ENCODE peak calls at places on chromosomes 16 and 17, in ten cellular contexts. One of them, this sample, is unnamed.

GRCh38 chr17:10018461-10018891 is 113.4 kb upstream of the RCVRN start:
- DNase-seq in heart left ventricle: no peak
- DNase-seq in adrenal gland: no peak
- DNase-seq in prostate gland: no peak
- DNase-seq in right lobe of liver: no peak
- DNase-seq in esophagus squamous epithelium: no peak
- DNase-seq in stomach: no peak
- DNase-seq in uterus: no peak
- DNase-seq in sigmoid colon: no peak
- DNase-seq in IMR-90: no peak
- DNase-seq in this sample: no peak

GRCh38 chr16:2884041-2884451 is 1.0 kb downstream of the FLYWCH2 start:
- DNase-seq in uterus: no peak
- DNase-seq in heart left ventricle: no peak
- DNase-seq in right lobe of liver: no peak
- DNase-seq in stomach: no peak
- DNase-seq in sigmoid colon: no peak
- DNase-seq in esophagus squamous epithelium: no peak
- DNase-seq in IMR-90: no peak
- DNase-seq in prostate gland: no peak
- DNase-seq in adrenal gland: no peak
- DNase-seq in this sample: no peak

GRCh38 chr17:1322014-1322428 is 42.6 kb downstream of the TRARG1 start:
- DNase-seq in adrenal gland: no peak
- DNase-seq in prostate gland: no peak
- DNase-seq in esophagus squamous epithelium: no peak
- DNase-seq in sigmoid colon: no peak
- DNase-seq in heart left ventricle: no peak
- DNase-seq in IMR-90: no peak
- DNase-seq in right lobe of liver: no peak
- DNase-seq in uterus: no peak
- DNase-seq in stomach: no peak
- DNase-seq in this sample: no peak

GRCh38 chr17:59837362-59838195 is 55.2 kb downstream of the TUBD1 start:
- DNase-seq in esophagus squamous epithelium: peak; percentile 53
- DNase-seq in IMR-90: peak; percentile 100
- DNase-seq in right lobe of liver: no peak
- DNase-seq in stomach: peak; percentile 86
- DNase-seq in sigmoid colon: peak; percentile 89
- DNase-seq in prostate gland: peak; percentile 92
- DNase-seq in uterus: peak; percentile 60
- DNase-seq in heart left ventricle: no peak
- DNase-seq in adrenal gland: peak; percentile 92
- DNase-seq in this sample: peak; percentile 88

GRCh38 chr17:45413498-45413923 is 19.2 kb downstream of the ARHGAP27 start:
- DNase-seq in adrenal gland: peak; percentile 56
- DNase-seq in heart left ventricle: peak; percentile 77
- DNase-seq in stomach: peak; percentile 67
- DNase-seq in esophagus squamous epithelium: no peak
- DNase-seq in IMR-90: no peak
- DNase-seq in prostate gland: no peak
- DNase-seq in uterus: no peak
- DNase-seq in right lobe of liver: peak; percentile 73
- DNase-seq in sigmoid colon: peak; percentile 79
- DNase-seq in this sample: peak; percentile 18

GRCh38 chr17:28985950-28986713 is 19.7 kb downstream of the SEZ6 start:
- DNase-seq in heart left ventricle: no peak
- DNase-seq in right lobe of liver: no peak
- DNase-seq in prostate gland: no peak
- DNase-seq in sigmoid colon: no peak
- DNase-seq in stomach: no peak
- DNase-seq in adrenal gland: no peak
- DNase-seq in esophagus squamous epithelium: no peak
- DNase-seq in IMR-90: no peak
- DNase-seq in uterus: no peak
- DNase-seq in this sample: no peak

GRCh38 chr17:81487487-81488275 is 24.9 kb downstream of the ACTG1 start:
- DNase-seq in heart left ventricle: peak; percentile 92
- DNase-seq in right lobe of liver: peak; percentile 83
- DNase-seq in uterus: peak; percentile 82
- DNase-seq in adrenal gland: peak; percentile 83
- DNase-seq in IMR-90: peak; percentile 60
- DNase-seq in prostate gland: peak; percentile 68
- DNase-seq in stomach: peak; percentile 85
- DNase-seq in esophagus squamous epithelium: no peak
- DNase-seq in sigmoid colon: peak; percentile 90
- DNase-seq in this sample: peak; percentile 83

GRCh38 chr16:60142991-60143705 is 1409.0 kb upstream of the GOT2 start:
- DNase-seq in esophagus squamous epithelium: no peak
- DNase-seq in prostate gland: no peak
- DNase-seq in heart left ventricle: no peak
- DNase-seq in sigmoid colon: no peak
- DNase-seq in stomach: no peak
- DNase-seq in right lobe of liver: no peak
- DNase-seq in uterus: no peak
- DNase-seq in adrenal gland: no peak
- DNase-seq in IMR-90: no peak
- DNase-seq in this sample: no peak

GRCh38 chr17:39132192-39132600 is 19.2 kb downstream of the PLXDC1 start:
- DNase-seq in IMR-90: peak; percentile 86
- DNase-seq in right lobe of liver: no peak
- DNase-seq in prostate gland: no peak
- DNase-seq in uterus: peak; percentile 74
- DNase-seq in heart left ventricle: no peak
- DNase-seq in adrenal gland: peak; percentile 56
- DNase-seq in stomach: no peak
- DNase-seq in esophagus squamous epithelium: no peak
- DNase-seq in sigmoid colon: peak; percentile 78
- DNase-seq in this sample: no peak

GRCh38 chr16:28192811-28193529 is 18.8 kb downstream of the XPO6 start:
- DNase-seq in IMR-90: no peak
- DNase-seq in sigmoid colon: no peak
- DNase-seq in esophagus squamous epithelium: no peak
- DNase-seq in right lobe of liver: no peak
- DNase-seq in adrenal gland: no peak
- DNase-seq in uterus: no peak
- DNase-seq in prostate gland: no peak
- DNase-seq in stomach: peak; percentile 42
- DNase-seq in heart left ventricle: no peak
- DNase-seq in this sample: no peak

GRCh38 chr17:50898369-50899004 is 32.3 kb upstream of the TOB1 start:
- DNase-seq in adrenal gland: no peak
- DNase-seq in uterus: no peak
- DNase-seq in right lobe of liver: no peak
- DNase-seq in heart left ventricle: no peak
- DNase-seq in sigmoid colon: peak; percentile 17
- DNase-seq in stomach: no peak
- DNase-seq in IMR-90: no peak
- DNase-seq in esophagus squamous epithelium: no peak
- DNase-seq in prostate gland: no peak
- DNase-seq in this sample: no peak

GRCh38 chr17:71163121-71163812 is 957.6 kb upstream of the SOX9 start:
- DNase-seq in heart left ventricle: no peak
- DNase-seq in right lobe of liver: no peak
- DNase-seq in IMR-90: peak; percentile 41
- DNase-seq in sigmoid colon: no peak
- DNase-seq in stomach: peak; percentile 77
- DNase-seq in uterus: no peak
- DNase-seq in esophagus squamous epithelium: no peak
- DNase-seq in prostate gland: peak; percentile 4
- DNase-seq in adrenal gland: peak; percentile 2
- DNase-seq in this sample: peak; percentile 25

GRCh38 chr17:33487187-33487586 is 194.1 kb upstream of the ASIC2 start:
- DNase-seq in sigmoid colon: no peak
- DNase-seq in adrenal gland: no peak
- DNase-seq in esophagus squamous epithelium: no peak
- DNase-seq in uterus: no peak
- DNase-seq in right lobe of liver: no peak
- DNase-seq in prostate gland: no peak
- DNase-seq in stomach: no peak
- DNase-seq in IMR-90: no peak
- DNase-seq in heart left ventricle: no peak
- DNase-seq in this sample: no peak

GRCh38 chr16:24178496-24178895 is 77.6 kb upstream of the CACNG3 start:
- DNase-seq in right lobe of liver: no peak
- DNase-seq in sigmoid colon: no peak
- DNase-seq in adrenal gland: no peak
- DNase-seq in prostate gland: no peak
- DNase-seq in stomach: no peak
- DNase-seq in heart left ventricle: no peak
- DNase-seq in IMR-90: no peak
- DNase-seq in esophagus squamous epithelium: no peak
- DNase-seq in uterus: no peak
- DNase-seq in this sample: no peak

DNA sequence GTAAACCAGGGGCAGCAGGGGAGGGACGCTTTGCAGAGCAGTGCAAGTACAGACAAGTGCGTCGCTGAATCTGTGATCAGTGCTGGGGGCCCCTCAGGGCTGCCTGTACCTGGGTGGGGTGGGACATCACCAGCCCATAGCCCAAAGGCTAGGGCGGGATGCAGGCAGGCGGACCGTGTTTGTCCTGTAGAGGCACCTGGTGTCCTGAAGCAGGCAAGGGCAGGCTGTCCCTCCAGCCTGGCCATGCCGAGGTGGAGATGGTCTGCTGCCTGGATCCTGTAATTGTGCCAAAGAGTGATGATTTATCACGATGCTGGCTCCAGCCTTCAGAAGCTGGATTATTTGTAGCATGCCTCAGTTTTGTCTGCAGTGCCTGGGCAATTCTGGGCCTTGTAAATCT is 137.9 kb upstream of the GSE1 start:
- DNase-seq in sigmoid colon: no peak
- DNase-seq in prostate gland: no peak
- DNase-seq in adrenal gland: peak; percentile 61
- DNase-seq in IMR-90: no peak
- DNase-seq in uterus: peak; percentile 58
- DNase-seq in stomach: no peak
- DNase-seq in right lobe of liver: no peak
- DNase-seq in esophagus squamous epithelium: no peak
- DNase-seq in heart left ventricle: no peak
- DNase-seq in this sample: no peak
- H3K27me3 ChIP-seq in sigmoid colon: no peaks in the 10 kb centered on the region
- H3K27me3 ChIP-seq in prostate gland: no peaks in the 10 kb centered on the region
- H3K27me3 ChIP-seq in adrenal gland: no peaks in the 10 kb centered on the region
- H3K27me3 ChIP-seq in IMR-90: no peaks in the 10 kb centered on the region
- H3K27me3 ChIP-seq in uterus: no peaks in the 10 kb centered on the region
- H3K27me3 ChIP-seq in stomach: no peaks in the 10 kb centered on the region
- H3K27me3 ChIP-seq in right lobe of liver: no peaks in the 10 kb centered on the region
- H3K27me3 ChIP-seq in esophagus squamous epithelium: no peaks in the 10 kb centered on the region
- H3K27me3 ChIP-seq in heart left ventricle: no peaks in the 10 kb centered on the region
- H3K27me3 ChIP-seq in this sample: no peaks in the 10 kb centered on the region

GRCh38 chr16:46689492-46690280 is at the start of gene ORC6:
- DNase-seq in prostate gland: peak; percentile 98
- DNase-seq in esophagus squamous epithelium: peak; percentile 94
- DNase-seq in adrenal gland: peak; percentile 100
- DNase-seq in IMR-90: peak; percentile 95
- DNase-seq in sigmoid colon: peak; percentile 99
- DNase-seq in uterus: peak; percentile 95
- DNase-seq in right lobe of liver: peak; percentile 99
- DNase-seq in stomach: peak; percentile 98
- DNase-seq in heart left ventricle: peak; percentile 98
- DNase-seq in this sample: peak; percentile 100
- TF ChIP-seq CTCF in prostate gland: no peak
- TF ChIP-seq CTCF in esophagus squamous epithelium: no peak
- TF ChIP-seq CTCF in adrenal gland: peak; percentile 36
- TF ChIP-seq CTCF in IMR-90: peak; percentile 64
- TF ChIP-seq CTCF in sigmoid colon: no peak
- TF ChIP-seq CTCF in uterus: no peak
- TF ChIP-seq CTCF in right lobe of liver: no peak
- TF ChIP-seq CTCF in stomach: no peak
- TF ChIP-seq CTCF in heart left ventricle: peak; percentile 28
- TF ChIP-seq CTCF in this sample: peak; percentile 42

GRCh38 chr16:9102943-9103342 is 11.5 kb downstream of the HAPSTR1 start:
- DNase-seq in uterus: no peak
- DNase-seq in right lobe of liver: no peak
- DNase-seq in sigmoid colon: no peak
- DNase-seq in stomach: no peak
- DNase-seq in heart left ventricle: no peak
- DNase-seq in adrenal gland: no peak
- DNase-seq in esophagus squamous epithelium: no peak
- DNase-seq in prostate gland: no peak
- DNase-seq in IMR-90: no peak
- DNase-seq in this sample: no peak
- TF ChIP-seq POLR2A in uterus: no peak
- TF ChIP-seq POLR2A in right lobe of liver: no peak
- TF ChIP-seq POLR2A in sigmoid colon: no peak
- TF ChIP-seq POLR2A in stomach: no peak
- TF ChIP-seq POLR2A in heart left ventricle: no peak
- TF ChIP-seq POLR2A in adrenal gland: no peak
- TF ChIP-seq POLR2A in esophagus squamous epithelium: no peak
- TF ChIP-seq POLR2A in prostate gland: no peak
- TF ChIP-seq POLR2A in IMR-90: no peak
- TF ChIP-seq POLR2A in this sample: no peak

GRCh38 chr17:56136316-56136715 is 17.0 kb upstream of the ANKFN1 start:
- DNase-seq in right lobe of liver: no peak
- DNase-seq in uterus: no peak
- DNase-seq in heart left ventricle: no peak
- DNase-seq in adrenal gland: no peak
- DNase-seq in esophagus squamous epithelium: no peak
- DNase-seq in prostate gland: no peak
- DNase-seq in stomach: no peak
- DNase-seq in sigmoid colon: no peak
- DNase-seq in IMR-90: no peak
- DNase-seq in this sample: no peak

GRCh38 chr17:56125830-56126819 is 27.1 kb upstream of the ANKFN1 start:
- DNase-seq in IMR-90: peak; percentile 74
- DNase-seq in heart left ventricle: no peak
- DNase-seq in right lobe of liver: no peak
- DNase-seq in esophagus squamous epithelium: no peak
- DNase-seq in adrenal gland: peak; percentile 27
- DNase-seq in prostate gland: peak; percentile 79
- DNase-seq in uterus: no peak
- DNase-seq in stomach: no peak
- DNase-seq in sigmoid colon: no peak
- DNase-seq in this sample: peak; percentile 25

GRCh38 chr17:56130030-56130429 is 23.2 kb upstream of the ANKFN1 start:
- DNase-seq in IMR-90: no peak
- DNase-seq in stomach: no peak
- DNase-seq in sigmoid colon: no peak
- DNase-seq in heart left ventricle: no peak
- DNase-seq in uterus: no peak
- DNase-seq in prostate gland: no peak
- DNase-seq in esophagus squamous epithelium: no peak
- DNase-seq in adrenal gland: no peak
- DNase-seq in right lobe of liver: no peak
- DNase-seq in this sample: no peak

DNA sequence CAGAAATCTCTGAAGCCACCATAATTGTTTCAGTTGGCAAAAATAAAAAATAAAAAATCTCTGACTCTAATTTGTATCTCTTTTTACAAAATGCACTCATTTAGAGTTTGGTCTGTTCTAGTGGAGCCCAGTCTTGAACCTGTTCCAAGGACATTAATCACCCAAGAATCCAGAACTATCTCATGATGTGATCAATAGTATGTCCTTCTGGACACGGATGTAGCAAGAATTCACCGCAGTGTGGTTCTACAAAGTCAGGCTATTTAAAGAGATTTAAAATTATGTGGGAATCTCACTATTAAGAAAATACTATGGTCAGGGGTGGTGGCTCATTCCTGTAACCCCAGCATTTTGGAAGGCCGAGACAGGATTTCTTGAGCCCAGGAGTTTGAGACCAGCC is 21.8 kb upstream of the ANKFN1 start:
- DNase-seq in prostate gland: no peak
- DNase-seq in stomach: no peak
- DNase-seq in adrenal gland: no peak
- DNase-seq in heart left ventricle: no peak
- DNase-seq in esophagus squamous epithelium: no peak
- DNase-seq in sigmoid colon: no peak
- DNase-seq in right lobe of liver: no peak
- DNase-seq in IMR-90: no peak
- DNase-seq in uterus: no peak
- DNase-seq in this sample: no peak
- H3K27me3 ChIP-seq in prostate gland: no peaks in the 10 kb centered on the region
- H3K27me3 ChIP-seq in stomach: no peaks in the 10 kb centered on the region
- H3K27me3 ChIP-seq in adrenal gland: no peaks in the 10 kb centered on the region
- H3K27me3 ChIP-seq in heart left ventricle: no peaks in the 10 kb centered on the region
- H3K27me3 ChIP-seq in esophagus squamous epithelium: no peaks in the 10 kb centered on the region
- H3K27me3 ChIP-seq in sigmoid colon: no peaks in the 10 kb centered on the region
- H3K27me3 ChIP-seq in right lobe of liver: no peaks in the 10 kb centered on the region
- H3K27me3 ChIP-seq in IMR-90: no peaks in the 10 kb centered on the region
- H3K27me3 ChIP-seq in uterus: no peaks in the 10 kb centered on the region
- H3K27me3 ChIP-seq in this sample: no peaks in the 10 kb centered on the region

This sample was measured in testis.